ENCODE peak calls at places on chromosomes 12 and 14, in five cellular contexts. Q is GM12891, H is GM12878, J is K562, C is HepG2. V is an unnamed sample.

GRCh38 chr12:1936406-1937320 is 18.2 kb upstream of the CACNA2D4 start:
- DNase-seq in H (no peak), J (no peak), Q (no peak), C (no peak), V (no peak)

GRCh38 chr12:96265400-96265799 is 71.2 kb downstream of the ELK3 start:
- DNase-seq in J (no peak), Q (no peak), H (no peak), C (no peak), V (no peak)

GRCh38 chr14:34340226-34340625 is 121.8 kb downstream of the SPTSSA start:
- DNase-seq in Q (no peak), H (no peak), J (no peak), C (no peak), V (no peak)

GRCh38 chr12:27626239-27626638 is 70.0 kb upstream of the REP15 start:
- DNase-seq in C (no peak), J (no peak), Q (no peak), H (no peak), V (no peak)

GRCh38 chr12:62640910-62641448 is 174.4 kb downstream of the MON2 start:
- DNase-seq in Q (peak), J (no peak), H (peak), C (no peak), V (peak)

GRCh38 chr12:82461393-82461792 is 103.1 kb downstream of the METTL25 start:
- DNase-seq in C (peak), H (no peak), J (no peak), Q (no peak), V (no peak)

GRCh38 chr14:73289729-73290128 is 52.4 kb downstream of the PAPLN start:
- DNase-seq in Q (no peak), H (no peak), J (no peak), C (no peak), V (no peak)

GRCh38 chr12:57726884-57727757 is 11.4 kb downstream of the AGAP2 start:
- DNase-seq in H (no peak), J (no peak), Q (peak), C (no peak), V (peak)

GRCh38 chr12:27549231-27549800 is 25.3 kb downstream of the PPFIBP1 start:
- DNase-seq in C (peak), J (no peak), H (no peak), Q (no peak), V (no peak)

GRCh38 chr12:101826766-101827368 is 3.9 kb downstream of the GNPTAB start:
- DNase-seq in C (no peak), H (no peak), J (no peak), Q (no peak), V (no peak)

GRCh38 chr12:25960176-25960575 is 1.7 kb downstream of the RASSF8 start:
- DNase-seq in J (no peak), H (no peak), C (no peak), Q (no peak), V (no peak)

GRCh38 chr14:42335918-42336317 is 729.2 kb downstream of the LRFN5 start:
- DNase-seq in J (no peak), C (no peak), Q (no peak), H (no peak), V (no peak)

GRCh38 chr12:100265732-100266131 is 1.1 kb downstream of the DEPDC4 start:
- DNase-seq in Q (no peak), J (no peak), C (no peak), H (no peak), V (no peak)

GRCh38 chr14:37343307-37344094 is 145.8 kb downstream of the MIPOL1 start:
- DNase-seq in Q (no peak), H (no peak), C (no peak), J (no peak), V (no peak)

GRCh38 chr14:55105991-55106390 is 23.1 kb upstream of the LGALS3 start:
- DNase-seq in Q (no peak), C (no peak), H (no peak), J (no peak), V (no peak)

GRCh38 chr14:32601908-32602307 is 272.8 kb downstream of the AKAP6 start:
- DNase-seq in C (no peak), J (no peak), Q (no peak), H (no peak), V (no peak)

GRCh38 chr12:97753332-97753731 is 290.7 kb downstream of the RMST start:
- DNase-seq in H (no peak), C (no peak), J (no peak), Q (no peak), V (no peak)

GRCh38 chr12:19614601-19615442 is 175.5 kb downstream of the AEBP2 start:
- DNase-seq in H (no peak), Q (no peak), J (no peak), C (no peak), V (no peak)

GRCh38 chr12:2403221-2403976 is 350.6 kb downstream of the CACNA1C start:
- DNase-seq in C (no peak), J (no peak), H (no peak), Q (no peak), V (no peak)

GRCh38 chr12:104106965-104107364 is 31.0 kb downstream of the NFYB start:
- DNase-seq in C (no peak), H (no peak), Q (no peak), J (no peak), V (no peak)

GRCh38 chr12:52634266-52635056 is 16.1 kb upstream of the KRT73 start:
- DNase-seq in Q (no peak), J (no peak), C (no peak), H (no peak), V (no peak)

GRCh38 chr12:71780207-71780822 is 25.7 kb downstream of the RAB21 start:
- DNase-seq in H (no peak), C (peak), Q (no peak), J (peak), V (no peak)

GRCh38 chr14:90509403-90509802 is 112.6 kb downstream of the CALM1 start:
- DNase-seq in C (no peak), Q (no peak), H (no peak), J (no peak), V (no peak)

GRCh38 chr12:109147954-109148353 is 31.6 kb downstream of the ACACB start:
- DNase-seq in Q (no peak), C (no peak), J (no peak), H (no peak), V (no peak)

GRCh38 chr14:58882577-58883018 is 244.8 kb downstream of the DACT1 start:
- DNase-seq in H (no peak), Q (no peak), J (no peak), C (no peak), V (no peak)

GRCh38 chr12:111440631-111441030 is 34.9 kb downstream of the SH2B3 start:
- DNase-seq in J (no peak), H (no peak), C (no peak), Q (no peak), V (no peak)

GRCh38 chr12:21169878-21170472 is 39.0 kb downstream of the SLCO1B1 start:
- DNase-seq in J (peak), Q (no peak), C (peak), H (no peak), V (no peak)

GRCh38 chr14:78341827-78342389 is 171.7 kb downstream of the NRXN3 start:
- DNase-seq in Q (no peak), H (no peak), J (no peak), C (no peak), V (no peak)

GRCh38 chr14:78340250-78340649 is 170.1 kb downstream of the NRXN3 start:
- DNase-seq in C (no peak), H (no peak), J (no peak), Q (no peak), V (no peak)

GRCh38 chr14:78345346-78345745 is 175.2 kb downstream of the NRXN3 start:
- DNase-seq in Q (no peak), J (no peak), C (no peak), H (no peak), V (no peak)

DNA sequence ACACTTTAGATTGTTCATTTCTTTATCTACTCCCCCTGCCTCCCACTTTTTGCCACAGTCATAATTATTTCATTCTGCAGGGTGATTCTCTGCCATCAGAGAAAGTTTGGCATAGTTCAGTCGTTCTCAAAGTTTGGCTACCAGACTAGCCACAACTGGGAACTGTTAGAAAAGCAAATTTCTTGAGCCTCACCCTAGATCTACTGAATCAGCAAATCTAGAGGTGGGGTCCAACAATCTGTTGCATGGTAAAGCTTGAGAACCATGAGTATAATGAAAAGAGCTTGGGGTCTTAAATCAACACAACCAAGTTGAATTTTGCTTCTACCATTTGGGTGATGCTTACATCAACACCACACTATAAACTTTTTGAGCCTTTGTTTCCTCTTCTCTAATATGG is 172.7 kb downstream of the NRXN3 start:
- DNase-seq in J (no peak), Q (no peak), C (no peak), H (no peak), V (no peak)
- TF ChIP-seq POLR2AphosphoS5 in J (no peak), Q (no peak), C (no peak), H (no peak), V (no peak)

GRCh38 chr14:50675597-50675996 is 7.5 kb upstream of the SAV1 start:
- DNase-seq in J (no peak), Q (no peak), C (no peak), H (no peak), V (no peak)
- TF ChIP-seq POLR2A in J (no peak), Q (no peak), C (no peak), H (no peak), V (no peak)

GRCh38 chr12:76422154-76422877 is 74.1 kb upstream of the BBS10 start:
- DNase-seq in C (no peak), J (no peak), H (no peak), Q (no peak), V (no peak)
- TF ChIP-seq TAF1 in C (no peak), J (no peak), H (no peak), Q (no peak), V (no peak)

GRCh38 chr12:6979453-6979852 is 8.7 kb downstream of the EMG1 start:
- DNase-seq in H (no peak), C (no peak), J (no peak), Q (no peak), V (no peak)

GRCh38 chr12:6978188-6978986 is 7.7 kb downstream of the EMG1 start:
- DNase-seq in H (no peak), J (no peak), Q (no peak), C (no peak), V (no peak)

GRCh38 chr12:6980075-6980474 is 9.4 kb downstream of the EMG1 start:
- DNase-seq in J (no peak), H (no peak), C (no peak), Q (no peak), V (no peak)

GRCh38 chr12:6977653-6978052 is 6.9 kb downstream of the EMG1 start:
- DNase-seq in H (no peak), J (no peak), Q (no peak), C (no peak), V (no peak)

DNA sequence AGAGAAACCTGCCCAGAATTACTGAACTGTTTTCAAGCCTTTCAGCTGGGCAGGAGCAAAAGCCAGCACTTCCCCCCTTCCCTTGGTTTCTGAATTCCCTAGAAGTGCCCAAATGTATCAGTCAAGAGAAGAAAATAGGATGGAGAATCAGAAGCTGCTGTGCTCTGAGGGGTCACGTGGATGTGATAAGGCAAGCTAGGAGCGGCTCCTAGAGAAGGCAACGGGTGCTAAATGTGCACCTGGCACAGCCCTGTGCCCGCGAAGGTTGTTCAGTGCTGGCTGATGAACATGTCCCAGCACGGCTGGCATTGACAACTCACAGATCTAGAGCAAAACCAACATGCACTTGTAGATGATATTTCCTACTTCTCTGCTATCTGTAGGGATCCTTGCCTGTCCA is 8.3 kb downstream of the EMG1 start:
- DNase-seq in Q (no peak), H (no peak), C (no peak), J (no peak), V (no peak)
- TF ChIP-seq POLR2AphosphoS5 in Q (no peak), H (no peak), C (no peak), J (no peak), V (peak)

V was measured in GM12892.